ENCODE peak calls at places on chromosomes 2 and 18, in seven cellular contexts. C is nephron progenitor cell, Q is neural crest cell, H is glomerular endothelial cell, U is HTR-8/SVneo, J is bronchial epithelial cell, Y is ELR. Z is an unnamed sample.
A peak's percentile ranks its signal among the peaks of the same experiment; 100 is the strongest.

GRCh38 chr2:24231461-24231881 is 56.6 kb downstream of the FAM228A start:
- DNase-seq in Q (peak; percentile 12), Y (peak; percentile 27), U (no peak), J (peak; percentile 30), H (no peak), C (no peak), Z (no peak)

GRCh38 chr2:70995227-70995729 is 605 bp upstream of the TEX261 start:
- DNase-seq in C (peak; percentile 35), Y (peak; percentile 65), J (peak; percentile 52), U (peak; percentile 66), Q (no peak), H (no peak), Z (peak; percentile 54)

GRCh38 chr2:237171895-237172294 is 86.2 kb downstream of the COPS8 start:
- DNase-seq in Y (no peak), C (no peak), Q (no peak), U (no peak), H (no peak), J (no peak), Z (no peak)

GRCh38 chr2:240482141-240482540 is 46.7 kb downstream of the GPC1 start:
- DNase-seq in H (no peak), U (no peak), C (no peak), Y (no peak), J (no peak), Q (no peak), Z (peak; percentile 9)

GRCh38 chr2:193303464-193303863 is 1108.7 kb upstream of the TMEFF2 start:
- DNase-seq in Y (peak; percentile 40), C (no peak), J (peak; percentile 3), U (no peak), Q (no peak), H (no peak), Z (no peak)

GRCh38 chr18:46340716-46341115 is 236.5 kb downstream of the HAUS1 start:
- DNase-seq in H (no peak), C (no peak), J (no peak), Q (no peak), U (no peak), Y (no peak), Z (no peak)

GRCh38 chr2:212494413-212495020 is 44.1 kb downstream of the ERBB4 start:
- DNase-seq in Y (no peak), C (no peak), H (no peak), J (peak; percentile 70), U (no peak), Q (no peak), Z (no peak)

GRCh38 chr2:128436498-128437180 is 118.0 kb upstream of the HS6ST1 start:
- DNase-seq in Y (no peak), J (no peak), Q (no peak), U (no peak), C (no peak), H (no peak), Z (no peak)

GRCh38 chr2:85666016-85666415 is 2.0 kb downstream of the SFTPB start:
- DNase-seq in J (no peak), U (no peak), H (no peak), Y (no peak), Q (no peak), C (no peak), Z (no peak)

GRCh38 chr2:231920366-231920765 is 5.8 kb downstream of the NPPC start:
- DNase-seq in Q (no peak), Y (no peak), J (no peak), H (no peak), C (no peak), U (no peak), Z (no peak)

GRCh38 chr18:50231621-50232020 is 34.7 kb downstream of the CFAP53 start:
- DNase-seq in J (peak; percentile 93), H (no peak), Y (peak; percentile 2), Q (no peak), U (no peak), C (no peak), Z (no peak)

GRCh38 chr2:233972941-233973575 is 55.9 kb downstream of the TRPM8 start:
- DNase-seq in J (peak; percentile 70), H (no peak), U (no peak), C (no peak), Y (no peak), Q (no peak), Z (no peak)

GRCh38 chr2:27262379-27263286 is at the start of gene SLC30A3:
- DNase-seq in J (peak; percentile 19), Q (peak; percentile 33), Y (peak; percentile 50), H (no peak), C (peak; percentile 78), U (peak; percentile 89), Z (peak; percentile 66)

GRCh38 chr2:70643715-70644114 is 90.1 kb upstream of the TGFA start:
- DNase-seq in U (no peak), C (peak; percentile 22), Y (peak; percentile 52), J (peak; percentile 43), H (no peak), Q (no peak), Z (peak; percentile 72)

GRCh38 chr2:109611467-109612095 is 2.2 kb downstream of the SEPTIN10 start:
- DNase-seq in Y (peak; percentile 73), Q (no peak), C (no peak), J (peak; percentile 44), H (no peak), U (no peak), Z (no peak)

GRCh38 chr2:10249798-10250197 is 52.9 kb upstream of the HPCAL1 start:
- DNase-seq in J (no peak), Y (no peak), Q (no peak), U (no peak), H (no peak), C (no peak), Z (no peak)

GRCh38 chr18:63892544-63892943 is 5.0 kb downstream of the SERPINB2 start:
- DNase-seq in C (no peak), J (no peak), Q (no peak), H (no peak), U (no peak), Y (no peak), Z (no peak)

GRCh38 chr2:51997571-51997970 is 965.6 kb upstream of the NRXN1 start:
- DNase-seq in Q (no peak), C (no peak), J (peak; percentile 15), Y (no peak), U (no peak), H (no peak), Z (no peak)

GRCh38 chr18:63264871-63265270 is 54.7 kb downstream of the BCL2 start:
- DNase-seq in Q (no peak), H (no peak), Y (no peak), U (no peak), C (no peak), J (no peak), Z (no peak)

GRCh38 chr2:108981846-108982245 is 7.2 kb downstream of the EDAR start:
- DNase-seq in J (no peak), U (no peak), Q (no peak), Y (no peak), H (no peak), C (no peak), Z (no peak)

GRCh38 chr18:73683618-73684238 is 463.9 kb downstream of the FBXO15 start:
- DNase-seq in H (no peak), J (peak; percentile 52), Q (no peak), Y (no peak), U (no peak), C (no peak), Z (no peak)

GRCh38 chr2:46657042-46657504 is 177.7 kb downstream of the TMEM247 start:
- DNase-seq in C (no peak), Q (no peak), Y (peak; percentile 72), H (no peak), J (peak; percentile 47), U (peak; percentile 57), Z (no peak)

GRCh38 chr2:56088411-56088810 is 95.4 kb upstream of the CCDC85A start:
- DNase-seq in Q (no peak), U (no peak), Y (peak; percentile 55), C (no peak), H (no peak), J (no peak), Z (no peak)

GRCh38 chr18:44135791-44136190 is 544.9 kb upstream of the SETBP1 start:
- DNase-seq in U (no peak), Q (no peak), C (no peak), Y (no peak), J (no peak), H (no peak), Z (no peak)

Z was measured in WTC11.